ENCODE peak calls at places on chromosomes 16 and 17, in seven cellular contexts. A is heart left ventricle, S is thoracic aorta, V is fibroblast of lung, X is tibial artery, P is thyroid gland, C is transverse colon. I is an unnamed sample. For H3K4me1, the result is how much of the 10 kb centered on the place peaks cover.

GRCh38 chr16:2250652-2251280 is 621 bp downstream of the ECI1 start:
- DNase-seq in A (no peak), S (no peak), V (peak), X (no peak), P (peak), C (peak), I (peak)

GRCh38 chr17:17346428-17347233 is 43.5 kb downstream of the NT5M start:
- DNase-seq in A (no peak), S (no peak), V (no peak), X (no peak), P (no peak), C (no peak), I (no peak)

GRCh38 chr17:1735834-1736347 is 6.8 kb upstream of the SERPINF2 start:
- DNase-seq in A (no peak), S (no peak), V (no peak), X (no peak), P (no peak), C (no peak), I (no peak)

GRCh38 chr17:82890926-82891678 is 51.3 kb upstream of the ZNF750 start:
- DNase-seq in A (no peak), S (no peak), V (no peak), X (no peak), P (no peak), C (no peak), I (no peak)

GRCh38 chr17:61583242-61583641 is 7.8 kb downstream of the NACA2 start:
- DNase-seq in A (no peak), S (no peak), V (peak), X (no peak), P (no peak), C (no peak), I (peak)

GRCh38 chr16:58589311-58589890 is 40.2 kb downstream of the CNOT1 start:
- DNase-seq in A (no peak), S (no peak), V (no peak), X (no peak), P (no peak), C (no peak), I (no peak)

GRCh38 chr17:30570596-30571265 is 93.5 kb downstream of the GOSR1 start:
- DNase-seq in A (no peak), S (no peak), V (no peak), X (no peak), P (no peak), C (no peak), I (no peak)

GRCh38 chr16:84928679-84929420 is 82.5 kb downstream of the ZDHHC7 start:
- DNase-seq in A (peak), S (no peak), V (no peak), X (peak), P (peak), C (peak), I (peak)

GRCh38 chr16:66418165-66418962 is 8.7 kb upstream of the BEAN1 start:
- DNase-seq in A (no peak), S (no peak), V (no peak), X (no peak), P (no peak), C (no peak), I (no peak)

GRCh38 chr16:6864244-6864643 is 468.4 kb upstream of the RBFOX1 start:
- DNase-seq in A (no peak), S (no peak), V (no peak), X (no peak), P (no peak), C (no peak), I (no peak)

GRCh38 chr17:56737741-56738161 is 96.0 kb downstream of the C17orf67 start:
- DNase-seq in A (no peak), S (no peak), V (peak), X (no peak), P (no peak), C (peak), I (peak)

GRCh38 chr16:66706506-66706880 is 9.9 kb upstream of the CMTM4 start:
- DNase-seq in A (peak), S (no peak), V (no peak), X (no peak), P (peak), C (peak), I (no peak)

GRCh38 chr16:58306327-58306726 is 11.5 kb upstream of the PRSS54 start:
- DNase-seq in A (no peak), S (no peak), V (peak), X (no peak), P (peak), C (peak), I (peak)

GRCh38 chr17:2028234-2028614 is 1.7 kb upstream of the DPH1 start:
- DNase-seq in A (no peak), S (no peak), V (no peak), X (no peak), P (no peak), C (no peak), I (no peak)

GRCh38 chr17:41975099-41976083 is 8.8 kb downstream of the CNP start:
- DNase-seq in A (no peak), S (no peak), V (peak), X (no peak), P (no peak), C (no peak), I (no peak)

GRCh38 chr16:84922351-84923135 is 88.8 kb downstream of the ZDHHC7 start:
- DNase-seq in A (peak), S (no peak), V (no peak), X (no peak), P (peak), C (peak), I (peak)

GRCh38 chr16:9996191-9996590 is 186.0 kb downstream of the GRIN2A start:
- DNase-seq in A (no peak), S (no peak), V (peak), X (no peak), P (no peak), C (no peak), I (no peak)

GRCh38 chr16:31664683-31665482 is 137.2 kb downstream of the AHSP start:
- DNase-seq in A (no peak), S (no peak), V (peak), X (no peak), P (no peak), C (no peak), I (no peak)

GRCh38 chr17:10316986-10317834 is 55.6 kb downstream of the MYH13 start:
- DNase-seq in A (peak), S (peak), V (no peak), X (peak), P (peak), C (peak), I (peak)

GRCh38 chr17:16363749-16364536 is 10.7 kb upstream of the CENPV start:
- DNase-seq in A (peak), S (peak), V (peak), X (peak), P (peak), C (peak), I (peak)

GRCh38 chr17:63854709-63855108 is 12.2 kb upstream of the SMARCD2 start:
- DNase-seq in A (no peak), S (no peak), V (no peak), X (no peak), P (peak), C (no peak), I (no peak)

GRCh38 chr16:2720063-2720455 is at the start of gene PRSS27:
- DNase-seq in A (no peak), S (no peak), V (no peak), X (no peak), P (no peak), C (peak), I (no peak)

GRCh38 chr17:2718150-2718938 is 6.8 kb upstream of the CLUH start:
- DNase-seq in A (no peak), S (no peak), V (no peak), X (no peak), P (no peak), C (no peak), I (no peak)

GRCh38 chr16:19488213-19488640 is 33.7 kb downstream of the GDE1 start:
- DNase-seq in A (no peak), S (no peak), V (no peak), X (no peak), P (no peak), C (peak), I (no peak)

GRCh38 chr17:78735832-78736525 is 46.1 kb downstream of the CYTH1 start:
- DNase-seq in A (no peak), S (no peak), V (peak), X (no peak), P (no peak), C (peak), I (no peak)

GRCh38 chr17:36691606-36692005 is 90.2 kb downstream of the MRM1 start:
- DNase-seq in A (no peak), S (no peak), V (no peak), X (no peak), P (no peak), C (no peak), I (no peak)

GRCh38 chr17:82568997-82569393 is 49.5 kb downstream of the FOXK2 start:
- DNase-seq in A (no peak), S (no peak), V (no peak), X (no peak), P (no peak), C (no peak), I (no peak)

GRCh38 chr17:72719206-72719581 is 373.3 kb downstream of the SLC39A11 start:
- DNase-seq in A (no peak), S (no peak), V (no peak), X (no peak), P (no peak), C (no peak), I (no peak)

GRCh38 chr17:305090-305976 is 47.3 kb downstream of the RPH3AL start:
- DNase-seq in A (no peak), S (no peak), V (no peak), X (no peak), P (peak), C (peak), I (peak)

GRCh38 chr16:21989141-21989540 is 11.8 kb downstream of the PDZD9 start:
- DNase-seq in A (no peak), S (no peak), V (no peak), X (no peak), P (no peak), C (no peak), I (no peak)

GRCh38 chr16:86509759-86510464 is 415 bp upstream of the FOXF1 start:
- DNase-seq in A (peak), S (no peak), V (peak), X (no peak), P (no peak), C (peak), I (peak)

GRCh38 chr17:5583426-5584382 is 605 bp downstream of the NLRP1 start:
- DNase-seq in A (peak), S (no peak), V (no peak), X (peak), P (peak), C (no peak), I (no peak)

GRCh38 chr17:13563916-13564315 is 37.8 kb downstream of the HS3ST3A1 start:
- DNase-seq in A (no peak), S (no peak), V (no peak), X (no peak), P (no peak), C (no peak), I (peak)

GRCh38 chr17:77325537-77325825 is 184.7 kb downstream of the SEC14L1 start:
- DNase-seq in A (no peak), S (no peak), V (no peak), X (no peak), P (no peak), C (no peak), I (no peak)
- H3K4me1 ChIP-seq in A (half or more), S (half or more), V (under half), X (under half), P (under half), C (under half), I (under half)

GRCh38 chr17:75625813-75626486 is 7.3 kb upstream of the SMIM5 start:
- DNase-seq in A (no peak), S (no peak), V (no peak), X (no peak), P (no peak), C (no peak), I (peak)
- TF ChIP-seq CTCF in A (peak), S (peak), V (peak), X (peak), P (peak), C (peak), I (peak)

DNA sequence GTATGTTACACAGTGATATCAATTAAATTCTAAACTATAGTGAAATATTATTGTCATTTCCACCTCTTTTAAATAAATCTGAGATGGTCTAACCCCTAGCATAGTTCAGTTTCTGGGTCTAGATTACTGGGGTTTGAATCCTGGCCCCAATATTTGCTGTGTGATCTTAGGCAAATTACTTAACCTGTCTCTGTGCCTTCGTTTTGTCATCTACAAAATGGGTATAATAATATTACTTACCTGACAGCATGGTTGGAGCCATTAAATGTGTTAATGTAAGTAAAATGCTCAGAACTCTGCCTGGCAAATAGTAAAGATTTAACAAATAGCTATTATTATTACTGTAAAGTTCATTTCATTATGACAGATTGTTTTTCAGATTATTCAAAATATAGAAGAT is 52.3 kb downstream of the BMERB1 start:
- DNase-seq in A (no peak), S (no peak), V (no peak), X (no peak), P (no peak), C (no peak), I (no peak)
- H3K4me1 ChIP-seq in A (under half), S (under half), V (under half), X (under half), P (under half), C (under half), I (under half)

GRCh38 chr16:47019563-47019962 is 46.1 kb upstream of the DNAJA2 start:
- DNase-seq in A (no peak), S (no peak), V (peak), X (no peak), P (no peak), C (no peak), I (peak)
- TF ChIP-seq CTCF in A (no peak), S (no peak), V (no peak), X (no peak), P (no peak), C (no peak), I (peak)

GRCh38 chr17:57875109-57876022 is 25.5 kb upstream of the MRPS23 start:
- DNase-seq in A (peak), S (peak), V (peak), X (peak), P (peak), C (peak), I (peak)
- H3K4me1 ChIP-seq in A (half or more), S (half or more), V (half or more), X (under half), P (under half), C (under half), I (under half)

DNA sequence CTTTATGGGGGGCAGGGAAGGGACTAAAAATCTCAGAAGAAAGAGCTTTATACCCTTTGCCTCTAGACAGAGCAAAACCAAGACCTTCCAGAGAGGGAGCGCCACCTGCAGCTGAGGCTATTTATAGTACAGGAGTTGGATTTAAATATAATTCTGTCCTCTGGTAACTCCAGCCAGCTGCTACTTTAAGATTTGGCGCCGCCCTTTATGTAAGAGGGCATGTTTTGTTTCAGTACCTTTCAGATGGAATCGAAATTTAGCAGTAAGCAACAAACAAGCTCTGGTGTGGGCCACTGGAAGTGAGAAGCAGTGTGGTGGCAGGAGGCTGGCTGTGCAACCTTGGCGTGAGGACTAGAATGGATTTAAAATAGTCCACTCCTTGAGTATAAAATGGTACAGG is 5.2 kb upstream of the GUCY2D start:
- DNase-seq in A (peak), S (no peak), V (peak), X (no peak), P (peak), C (peak), I (peak)
- TF ChIP-seq CTCF in A (peak), S (no peak), V (no peak), X (no peak), P (no peak), C (no peak), I (peak)

DNA sequence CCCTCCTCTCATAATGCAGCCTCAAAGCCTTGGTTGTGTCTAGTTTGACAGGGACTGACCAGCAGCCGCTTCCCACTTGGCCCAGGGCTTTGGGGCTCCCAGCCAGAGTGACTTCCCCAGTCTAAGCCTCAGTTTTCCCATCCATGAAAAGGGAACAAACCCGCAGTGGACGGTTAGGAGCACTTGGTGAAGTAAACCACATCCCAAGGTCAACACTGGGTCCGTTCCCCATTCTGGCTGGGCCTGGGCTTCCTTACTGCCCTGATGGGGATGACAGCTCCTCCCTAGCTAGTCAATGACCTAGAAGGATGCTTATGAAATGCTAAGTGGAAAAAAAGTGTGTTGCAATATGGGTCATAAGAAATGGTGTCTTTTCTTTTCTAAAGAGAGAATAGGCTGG is 19.1 kb downstream of the SOCS1 start:
- DNase-seq in A (no peak), S (no peak), V (no peak), X (no peak), P (no peak), C (no peak), I (no peak)
- H3K4me1 ChIP-seq in A (half or more), S (under half), V (under half), X (under half), P (under half), C (under half), I (under half)

GRCh38 chr17:60231234-60231633 is 81.5 kb downstream of the CA4 start:
- DNase-seq in A (no peak), S (no peak), V (peak), X (no peak), P (no peak), C (no peak), I (peak)
- TF ChIP-seq CTCF in A (peak), S (no peak), V (peak), X (peak), P (peak), C (peak), I (peak)

I was measured in cardiac muscle cell.